ENCODE peak calls at places on chromosomes 11 and 22, in ten cellular contexts. T is effector CD4-positive, alpha-beta T cell; E is activated T-cell treated with anti-CD3 and anti-CD28 coated beads, Interleukin-2, amount 50 U/mL, for 72 hours; S is colonic mucosa; C is left colon; P is left ventricle myocardium superior; G is effector CD8-positive, alpha-beta T cell; N is iris pigment epithelial cell; Z is NCI-H748 treated with DMSO at 0.1 percent for 48 hours; R is activated effector memory CD4-positive, alpha-beta T cell treated with anti-CD3 and anti-CD28 coated beads, Interleukin-2, amount 50 U/mL, for 16 hours. V is an unnamed sample.

GRCh38 chr11:47373876-47374820 is 4.2 kb downstream of the SPI1 start:
- DNase-seq in T (peak; percentile 84), E (peak; percentile 87), S (peak; percentile 83), C (peak; percentile 65), P (peak; percentile 94), G (peak; percentile 79), N (peak; percentile 61), Z (peak; percentile 11), R (peak; percentile 95), V (no peak)

GRCh38 chr22:29079218-29079901 is 6.5 kb downstream of the KREMEN1 start:
- DNase-seq in T (no peak), E (no peak), S (peak; percentile 70), C (peak; percentile 61), P (no peak), G (no peak), N (no peak), Z (peak; percentile 76), R (no peak), V (no peak)

GRCh38 chr11:74636633-74637184 is 44.3 kb downstream of the POLD3 start:
- DNase-seq in T (no peak), E (no peak), S (no peak), C (no peak), P (no peak), G (no peak), N (peak; percentile 96), Z (no peak), R (no peak), V (peak; percentile 83)

GRCh38 chr11:27193434-27194225 is 153.0 kb downstream of the BBOX1 start:
- DNase-seq in T (no peak), E (no peak), S (no peak), C (no peak), P (no peak), G (no peak), N (no peak), Z (no peak), R (no peak), V (no peak)

GRCh38 chr22:45648320-45649070 is 23.1 kb upstream of the ATXN10 start:
- DNase-seq in T (no peak), E (no peak), S (no peak), C (no peak), P (no peak), G (no peak), N (no peak), Z (no peak), R (no peak), V (no peak)

GRCh38 chr11:31956310-31956709 is 134.6 kb upstream of the RCN1 start:
- DNase-seq in T (no peak), E (peak; percentile 1), S (no peak), C (no peak), P (no peak), G (no peak), N (peak; percentile 25), Z (no peak), R (no peak), V (peak; percentile 61)

GRCh38 chr22:32567544-32567943 is 92.9 kb downstream of the FBXO7 start:
- DNase-seq in T (no peak), E (no peak), S (no peak), C (no peak), P (no peak), G (no peak), N (no peak), Z (no peak), R (no peak), V (no peak)

GRCh38 chr22:37996515-37997246 is 12.3 kb upstream of the SOX10 start:
- DNase-seq in T (no peak), E (no peak), S (no peak), C (no peak), P (no peak), G (no peak), N (no peak), Z (no peak), R (no peak), V (no peak)

GRCh38 chr22:37260939-37261338 is 16.9 kb upstream of the RAC2 start:
- DNase-seq in T (peak; percentile 51), E (peak; percentile 66), S (peak; percentile 62), C (no peak), P (peak; percentile 59), G (peak; percentile 46), N (peak; percentile 52), Z (no peak), R (peak; percentile 86), V (no peak)

GRCh38 chr11:119347242-119347641 is 737 bp upstream of the MFRP start:
- DNase-seq in T (no peak), E (no peak), S (no peak), C (no peak), P (no peak), G (no peak), N (no peak), Z (no peak), R (no peak), V (no peak)

GRCh38 chr22:22484023-22484422 is 24.5 kb downstream of the ZNF280B start:
- DNase-seq in T (no peak), E (no peak), S (no peak), C (no peak), P (no peak), G (no peak), N (no peak), Z (no peak), R (no peak), V (no peak)